ENCODE peak calls at places on chromosome 17, in seven cellular contexts. T, N, V, F, G, J and A are unnamed samples.

GRCh38 chr17:5329784-5330557 is 47.9 kb downstream of the RABEP1 start:
- DNase-seq in N (no peak), T (no peak), F (no peak), G (peak), V (peak), J (no peak), A (no peak)

GRCh38 chr17:51185763-51186332 is 19.6 kb downstream of the NME2 start:
- DNase-seq in J (no peak), F (no peak), N (no peak), V (no peak), G (no peak), T (no peak), A (no peak)

GRCh38 chr17:41058741-41059140 is 1.2 kb downstream of the KRTAP2-3 start:
- DNase-seq in V (peak), G (no peak), J (no peak), T (no peak), F (no peak), N (peak), A (no peak)

GRCh38 chr17:70110443-70110880 is 35.4 kb downstream of the KCNJ16 start:
- DNase-seq in N (no peak), J (no peak), T (peak), F (no peak), G (no peak), V (peak), A (no peak)

GRCh38 chr17:50832267-50833227 is 2.8 kb upstream of the WFIKKN2 start:
- DNase-seq in J (no peak), G (no peak), T (no peak), N (no peak), V (no peak), F (no peak), A (no peak)

GRCh38 chr17:353838-354234 is 1.2 kb upstream of the RPH3AL start:
- DNase-seq in T (no peak), F (no peak), N (no peak), J (no peak), G (no peak), V (no peak), A (no peak)

GRCh38 chr17:40021471-40021961 is 6.3 kb downstream of the CSF3 start:
- DNase-seq in V (peak), N (peak), G (no peak), F (no peak), T (no peak), J (no peak), A (no peak)

GRCh38 chr17:79735096-79735495 is 4.4 kb downstream of the ENPP7 start:
- DNase-seq in N (no peak), F (no peak), G (no peak), T (no peak), V (no peak), J (no peak), A (no peak)

GRCh38 chr17:31320231-31320630 is 1.2 kb downstream of the EVI2A start:
- DNase-seq in V (no peak), G (no peak), J (no peak), F (no peak), T (no peak), N (no peak), A (no peak)

GRCh38 chr17:27241346-27241946 is 52.5 kb upstream of the WSB1 start:
- DNase-seq in N (peak), G (peak), F (no peak), J (no peak), T (no peak), V (peak), A (peak)

GRCh38 chr17:15649861-15650391 is 30.4 kb upstream of the FBXW10B start:
- DNase-seq in V (peak), J (no peak), F (no peak), N (peak), G (no peak), T (no peak), A (no peak)

GRCh38 chr17:67322039-67322787 is 44.2 kb downstream of the PSMD12 start:
- DNase-seq in V (no peak), G (no peak), F (no peak), T (no peak), J (no peak), N (no peak), A (no peak)

GRCh38 chr17:64262125-64262421 is 987 bp downstream of the TEX2 start:
- DNase-seq in N (no peak), G (no peak), F (no peak), V (no peak), T (no peak), J (no peak), A (no peak)